ENCODE peak calls at places on chromosomes 7 and 10, in four cellular contexts. C is endothelial cell, N is progenitor cell of endocrine pancreas, E is cardiac muscle cell. I is an unnamed sample.

GRCh38 chr10:61139230-61139928 is 195.4 kb upstream of the RHOBTB1 start:
- DNase-seq in C (no peak), N (no peak), E (no peak), I (no peak)

GRCh38 chr10:94065787-94066186 is 72.1 kb downstream of the PLCE1 start:
- DNase-seq in C (no peak), N (no peak), E (no peak), I (no peak)

GRCh38 chr10:102564209-102564834 is 60.5 kb downstream of the SUFU start:
- DNase-seq in C (no peak), N (no peak), E (no peak), I (no peak)

GRCh38 chr7:102450242-102450641 is 14.4 kb downstream of the ALKBH4 start:
- DNase-seq in C (no peak), N (no peak), E (no peak), I (no peak)

GRCh38 chr7:38561166-38561565 is 70.0 kb downstream of the AMPH start:
- DNase-seq in C (no peak), N (no peak), E (no peak), I (no peak)

GRCh38 chr7:87310790-87311419 is 34.6 kb upstream of the CROT start:
- DNase-seq in C (no peak), N (no peak), E (no peak), I (no peak)

GRCh38 chr10:78405231-78405630 is 371.6 kb downstream of the RPS24 start:
- DNase-seq in C (no peak), N (no peak), E (no peak), I (no peak)

GRCh38 chr7:79528421-79528820 is 75.0 kb upstream of the MAGI2 start:
- DNase-seq in C (no peak), N (no peak), E (no peak), I (no peak)

GRCh38 chr7:101986335-101986734 is 168.9 kb downstream of the CUX1 start:
- DNase-seq in C (no peak), N (no peak), E (peak), I (peak)

GRCh38 chr10:62437696-62438095 is 63.5 kb downstream of the ZNF365 start:
- DNase-seq in C (peak), N (no peak), E (peak), I (no peak)

GRCh38 chr10:126331101-126331500 is 57.2 kb downstream of the ADAM12 start:
- DNase-seq in C (no peak), N (no peak), E (no peak), I (no peak)

GRCh38 chr7:125059861-125060456 is 130.3 kb upstream of the POT1 start:
- DNase-seq in C (no peak), N (no peak), E (no peak), I (no peak)

GRCh38 chr10:126929391-126929790 is 24.2 kb downstream of the DOCK1 start:
- DNase-seq in C (no peak), N (no peak), E (no peak), I (no peak)

GRCh38 chr7:68041559-68041958 is 1044.9 kb downstream of the TYW1 start:
- DNase-seq in C (no peak), N (no peak), E (no peak), I (no peak)

GRCh38 chr10:34954142-34954541 is 136.0 kb downstream of the CUL2 start:
- DNase-seq in C (no peak), N (no peak), E (no peak), I (no peak)

GRCh38 chr10:97498841-97499560 is at the start of gene UBTD1:
- DNase-seq in C (peak), N (peak), E (peak), I (peak)

GRCh38 chr7:24812313-24812945 is 55.2 kb upstream of the GSDME start:
- DNase-seq in C (peak), N (peak), E (peak), I (peak)

DNA sequence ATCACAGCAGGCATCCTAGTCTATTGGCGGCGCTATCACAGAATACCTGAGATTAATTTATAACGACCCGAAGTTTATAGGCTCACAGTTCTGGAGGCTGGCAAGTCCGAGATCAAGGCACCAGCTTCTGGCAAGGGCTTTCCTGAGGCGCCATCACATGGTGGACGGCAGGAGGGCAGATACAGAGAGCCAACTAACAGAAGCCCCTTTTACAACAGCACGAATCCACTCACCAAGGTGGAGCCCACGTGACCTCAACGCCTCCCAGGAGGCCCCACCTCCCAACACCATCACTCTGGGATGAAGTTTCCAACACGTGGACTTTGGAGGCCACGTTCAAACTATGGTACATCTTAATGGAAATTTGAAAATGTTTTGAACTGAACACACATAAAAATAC is 255.3 kb downstream of the ELFN1 start:
- DNase-seq in C (no peak), N (no peak), E (no peak), I (no peak)
- TF ChIP-seq CTCF in C (no peak), N (no peak), E (peak), I (no peak)

DNA sequence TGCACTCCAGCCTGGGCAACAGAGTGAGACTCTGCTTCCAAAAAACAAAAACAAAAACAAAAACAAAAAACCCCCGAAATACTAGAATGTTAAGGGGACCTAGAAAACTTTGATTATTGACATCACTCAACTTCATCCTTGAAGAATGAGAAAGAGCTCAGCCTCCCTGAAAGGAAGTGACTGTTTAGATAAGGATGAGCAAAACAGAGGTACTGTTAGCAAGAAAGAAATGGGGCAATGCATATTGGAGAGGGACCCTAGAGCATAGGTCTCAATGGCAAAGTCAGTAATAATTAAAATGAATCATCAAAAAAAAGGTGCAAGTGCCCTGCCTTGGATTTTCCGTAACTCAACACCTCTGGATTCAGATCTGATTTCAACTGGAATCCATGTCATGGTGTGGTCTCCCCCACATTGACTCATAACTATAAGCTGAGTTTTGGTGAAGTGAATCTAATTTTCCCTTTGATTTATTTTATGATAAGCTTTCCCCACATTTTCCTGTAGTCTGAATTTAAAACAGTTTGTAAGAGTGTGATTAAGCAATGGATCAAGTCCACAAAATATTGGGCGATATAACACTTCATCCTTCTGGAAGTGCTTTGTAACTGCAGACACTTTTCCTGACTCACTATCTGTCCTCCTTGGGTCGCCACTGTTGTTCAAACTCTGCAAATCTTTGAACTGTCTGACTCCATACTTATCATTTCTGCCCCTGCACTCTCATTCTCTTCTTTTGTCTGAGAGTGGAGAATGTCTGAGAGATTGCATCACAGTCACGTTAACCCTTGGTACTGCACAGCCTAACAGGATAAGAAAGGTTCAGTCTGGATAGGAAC is 224.8 kb upstream of the LYZL1 start:
- DNase-seq in C (no peak), N (no peak), E (peak), I (no peak)
- TF ChIP-seq CTCF in C (no peak), N (no peak), E (peak), I (no peak)

DNA sequence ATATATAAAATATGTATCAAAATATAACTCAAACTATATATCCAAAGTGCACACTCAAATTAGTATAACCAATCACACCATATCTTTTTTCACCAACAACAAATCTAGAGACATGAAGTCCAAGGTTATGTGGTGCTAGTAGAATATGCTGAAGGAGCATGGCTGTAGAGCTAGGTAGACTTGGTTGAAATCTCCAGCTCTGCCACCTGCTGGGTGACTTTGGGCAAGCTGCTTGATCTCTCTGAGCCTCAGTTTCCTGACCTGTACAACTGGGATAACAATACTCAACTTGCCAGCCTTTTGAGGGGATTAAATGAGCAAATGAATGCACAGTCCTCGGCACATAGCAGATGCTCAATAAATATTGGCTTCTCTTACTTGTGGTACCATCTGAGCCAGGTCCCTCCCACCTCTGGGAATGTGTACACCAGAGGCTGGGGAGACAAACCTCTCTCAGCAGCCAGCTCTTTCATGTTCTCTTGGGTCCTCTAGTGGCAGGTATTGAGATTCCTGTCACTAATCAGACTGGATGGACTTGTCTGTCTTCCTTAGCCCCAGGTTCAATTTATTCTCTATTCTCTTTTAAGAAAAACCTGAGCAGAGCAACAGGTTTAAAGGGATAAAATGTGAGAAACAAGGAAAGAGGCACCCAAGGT is 94.3 kb upstream of the PDE1C start:
- DNase-seq in C (no peak), N (no peak), E (peak), I (no peak)
- TF ChIP-seq CTCF in C (peak), N (peak), E (peak), I (peak)

GRCh38 chr10:12978885-12979284 is 22.6 kb downstream of the CCDC3 start:
- DNase-seq in C (no peak), N (no peak), E (no peak), I (no peak)

GRCh38 chr10:12980080-12980656 is 21.3 kb downstream of the CCDC3 start:
- DNase-seq in C (no peak), N (no peak), E (no peak), I (peak)

GRCh38 chr10:12981570-12981969 is 19.9 kb downstream of the CCDC3 start:
- DNase-seq in C (no peak), N (no peak), E (no peak), I (no peak)

GRCh38 chr10:12984165-12984747 is 17.3 kb downstream of the CCDC3 start:
- DNase-seq in C (no peak), N (no peak), E (no peak), I (no peak)

GRCh38 chr10:12980713-12981306 is 20.7 kb downstream of the CCDC3 start:
- DNase-seq in C (no peak), N (no peak), E (no peak), I (no peak)
- TF ChIP-seq CTCF in C (no peak), N (no peak), E (no peak), I (no peak)

DNA sequence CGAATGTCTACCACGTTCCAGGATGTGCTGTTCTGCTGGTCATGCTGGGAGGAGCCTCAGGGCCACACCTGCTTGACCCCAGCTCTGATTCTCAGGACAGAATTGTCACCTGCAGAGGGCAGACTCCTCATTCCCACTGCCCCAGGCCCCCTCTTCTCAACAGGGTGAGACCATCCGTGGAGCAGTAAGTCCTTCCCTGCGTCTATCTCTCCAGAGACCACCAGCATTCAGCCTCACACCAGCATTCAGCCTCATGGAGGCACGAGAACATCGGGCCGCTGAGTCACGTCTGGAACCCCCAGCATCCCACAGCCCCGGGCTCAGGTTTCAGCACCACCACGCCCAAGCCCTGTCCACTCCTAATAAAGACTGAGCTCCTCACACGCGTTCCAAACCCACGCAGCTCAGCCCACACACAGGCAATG is 273.4 kb downstream of the DIP2C start:
- DNase-seq in C (peak), N (no peak), E (no peak), I (no peak)
- TF ChIP-seq CTCF in C (no peak), N (peak), E (no peak), I (no peak)

GRCh38 chr7:85525661-85526060 is 338.8 kb upstream of the SEMA3D start:
- DNase-seq in C (no peak), N (no peak), E (no peak), I (no peak)

GRCh38 chr7:85522070-85522469 is 335.2 kb upstream of the SEMA3D start:
- DNase-seq in C (no peak), N (no peak), E (no peak), I (no peak)

GRCh38 chr7:85516675-85517074 is 329.8 kb upstream of the SEMA3D start:
- DNase-seq in C (no peak), N (no peak), E (no peak), I (no peak)

GRCh38 chr7:85521108-85521694 is 334.3 kb upstream of the SEMA3D start:
- DNase-seq in C (no peak), N (no peak), E (no peak), I (no peak)
- TF ChIP-seq CTCF in C (no peak), N (no peak), E (no peak), I (no peak)

GRCh38 chr7:132500727-132501410 is 75.4 kb downstream of the PLXNA4 start:
- DNase-seq in C (peak), N (no peak), E (peak), I (no peak)
- TF ChIP-seq CTCF in C (no peak), N (peak), E (peak), I (no peak)

DNA sequence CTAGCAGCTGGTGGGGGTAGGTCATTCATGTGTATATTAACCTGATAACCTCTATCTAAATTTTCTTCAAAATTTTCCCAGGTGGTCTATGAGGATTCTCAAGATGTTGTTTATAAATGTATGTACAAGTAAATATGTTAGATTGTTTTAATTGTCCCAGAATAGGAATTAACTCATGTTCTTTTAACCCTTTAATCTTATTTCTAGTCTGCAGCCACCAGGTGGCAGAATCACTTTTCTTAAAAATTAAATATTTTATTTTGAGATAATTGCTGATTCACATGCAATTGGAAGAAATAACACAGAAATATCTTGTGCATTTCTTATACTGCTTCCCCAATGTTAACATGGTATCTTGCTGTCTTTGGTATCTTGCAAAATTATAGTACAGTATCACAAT is 589.5 kb downstream of the ARL4A start:
- DNase-seq in C (no peak), N (no peak), E (no peak), I (no peak)
- TF ChIP-seq CTCF in C (peak), N (peak), E (peak), I (peak)

I was measured in glutamatergic neuron.